ENCODE peak calls at places on chromosomes 2 and 18, in nine cellular contexts. J, Y, M, G, C, N, S, U and O are unnamed samples. For H3K4me1, the result is how much of the 10 kb centered on the place peaks cover.

GRCh38 chr2:179440642-179441251 is 176.1 kb upstream of the SESTD1 start:
- DNase-seq in Y (no peak), J (no peak), M (peak), G (no peak), C (no peak), N (no peak), U (no peak), S (peak), O (no peak)

GRCh38 chr2:117818921-117819320 is 4.4 kb downstream of the DDX18 start:
- DNase-seq in G (no peak), Y (no peak), C (no peak), M (no peak), U (no peak), J (no peak), N (no peak), S (no peak), O (no peak)

GRCh38 chr2:46327627-46328026 is 30.4 kb downstream of the EPAS1 start:
- DNase-seq in J (no peak), C (no peak), M (no peak), S (no peak), U (no peak), N (no peak), G (no peak), Y (no peak), O (no peak)

GRCh38 chr2:96521219-96521618 is 15.3 kb upstream of the ARID5A start:
- DNase-seq in C (no peak), U (no peak), N (no peak), G (no peak), J (no peak), M (no peak), S (no peak), Y (no peak), O (no peak)

GRCh38 chr2:239876241-239876947 is 148.7 kb downstream of the NDUFA10 start:
- DNase-seq in S (no peak), C (no peak), N (no peak), Y (no peak), J (no peak), G (no peak), M (no peak), U (no peak), O (no peak)

GRCh38 chr18:48065601-48065995 is 135.1 kb upstream of the SMAD2 start:
- DNase-seq in M (no peak), C (no peak), G (no peak), N (no peak), Y (no peak), U (no peak), S (no peak), J (no peak), O (no peak)

GRCh38 chr2:74379851-74380789 is at the start of gene DCTN1:
- DNase-seq in U (peak), G (no peak), J (no peak), M (peak), N (peak), Y (peak), S (peak), C (peak), O (no peak)

GRCh38 chr2:146701183-146701582 is 1143.6 kb upstream of the ACVR2A start:
- DNase-seq in J (no peak), G (no peak), C (no peak), Y (no peak), N (no peak), U (no peak), M (peak), S (no peak), O (no peak)

GRCh38 chr2:29014811-29015414 is 33.8 kb downstream of the TOGARAM2 start:
- DNase-seq in S (no peak), N (peak), G (no peak), C (no peak), M (no peak), U (peak), Y (peak), J (peak), O (no peak)

DNA sequence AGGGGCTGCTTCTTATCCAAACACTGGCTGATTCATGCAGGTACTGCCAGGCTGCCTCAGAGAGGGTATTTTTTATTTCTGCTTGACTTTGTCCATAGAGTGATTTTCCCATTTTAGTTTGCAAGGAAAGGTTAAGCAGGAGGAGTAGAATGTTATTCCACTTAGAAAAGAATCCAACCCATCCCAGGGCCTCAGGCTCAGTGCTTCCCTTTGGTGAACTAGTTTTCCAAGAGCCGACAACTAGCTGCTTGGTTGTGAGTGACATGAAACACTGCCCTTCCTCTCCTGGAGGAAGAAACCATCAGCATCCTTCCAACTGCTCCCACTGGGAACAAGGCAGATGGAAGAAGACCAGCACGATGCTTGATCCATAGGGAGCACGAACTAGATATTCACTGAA is 58.5 kb downstream of the BCL2 start:
- DNase-seq in S (no peak), G (no peak), U (no peak), J (no peak), N (no peak), Y (no peak), C (no peak), M (no peak), O (no peak)
- H3K27ac ChIP-seq in S (no peak), G (peak), U (no peak), J (no peak), N (no peak), Y (peak), C (no peak), M (peak), O (no peak)

DNA sequence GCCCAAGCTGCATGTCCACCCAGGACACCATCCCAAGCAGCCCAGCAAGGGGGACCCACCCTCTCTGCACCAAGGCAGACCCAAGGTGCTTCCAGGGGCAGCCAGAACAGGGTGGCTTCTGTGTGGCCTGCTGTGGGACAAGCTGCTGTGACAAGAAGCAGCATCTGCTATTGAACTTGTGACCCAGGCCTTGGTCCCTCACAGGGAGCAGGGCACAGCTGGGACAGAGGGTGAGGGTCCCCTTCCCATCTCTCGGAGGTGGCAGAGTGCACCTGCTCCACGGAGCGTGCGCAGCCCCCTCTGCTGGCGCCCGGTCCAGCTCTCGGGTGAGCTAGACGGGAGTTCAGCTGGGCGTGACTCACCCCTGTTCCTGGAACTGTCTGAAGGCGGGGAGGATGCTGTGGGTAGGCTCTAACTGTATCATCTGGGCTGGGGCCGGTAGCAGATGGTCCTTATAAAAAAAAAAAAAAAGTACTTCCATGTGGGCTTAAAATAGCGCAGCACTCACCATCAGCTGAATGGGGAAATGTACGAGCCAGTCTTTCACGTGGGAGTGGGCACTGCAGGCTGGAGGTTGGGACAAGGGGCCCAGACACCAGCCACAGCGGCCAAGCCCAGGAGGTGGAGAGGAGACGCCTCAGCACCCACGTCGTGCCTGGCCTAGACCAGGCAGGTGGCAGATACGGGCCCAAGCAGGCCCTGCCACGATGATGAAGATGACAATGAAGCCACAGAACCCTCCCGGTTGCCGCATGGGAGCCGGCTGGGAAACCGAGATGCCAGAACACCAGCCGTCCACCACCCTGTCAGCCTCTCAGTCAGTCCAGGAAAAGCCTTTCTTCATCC is 136.8 kb upstream of the ID2 start:
- DNase-seq in G (no peak), C (no peak), Y (peak), M (no peak), S (peak), N (peak), U (peak), J (peak), O (no peak)
- H3K4me1 ChIP-seq in G (under half), C (under half), Y (under half), M (under half), S (under half), N (under half), U (under half), J (half or more), O (under half)

GRCh38 chr2:70784320-70784719 is 6.1 kb downstream of the FIGLA start:
- DNase-seq in Y (no peak), U (no peak), N (no peak), S (no peak), M (no peak), J (no peak), G (no peak), C (no peak), O (no peak)

GRCh38 chr2:70785137-70785911 is 5.1 kb downstream of the FIGLA start:
- DNase-seq in U (no peak), Y (no peak), N (no peak), M (peak), C (peak), J (no peak), S (peak), G (no peak), O (no peak)

GRCh38 chr2:70790079-70790963 is at the start of gene FIGLA:
- DNase-seq in C (peak), M (peak), G (no peak), N (no peak), Y (no peak), S (no peak), J (no peak), U (no peak), O (no peak)

GRCh38 chr2:70793450-70793849 is 3.0 kb upstream of the FIGLA start:
- DNase-seq in U (no peak), N (no peak), J (no peak), M (no peak), S (no peak), Y (no peak), G (no peak), C (no peak), O (no peak)

DNA sequence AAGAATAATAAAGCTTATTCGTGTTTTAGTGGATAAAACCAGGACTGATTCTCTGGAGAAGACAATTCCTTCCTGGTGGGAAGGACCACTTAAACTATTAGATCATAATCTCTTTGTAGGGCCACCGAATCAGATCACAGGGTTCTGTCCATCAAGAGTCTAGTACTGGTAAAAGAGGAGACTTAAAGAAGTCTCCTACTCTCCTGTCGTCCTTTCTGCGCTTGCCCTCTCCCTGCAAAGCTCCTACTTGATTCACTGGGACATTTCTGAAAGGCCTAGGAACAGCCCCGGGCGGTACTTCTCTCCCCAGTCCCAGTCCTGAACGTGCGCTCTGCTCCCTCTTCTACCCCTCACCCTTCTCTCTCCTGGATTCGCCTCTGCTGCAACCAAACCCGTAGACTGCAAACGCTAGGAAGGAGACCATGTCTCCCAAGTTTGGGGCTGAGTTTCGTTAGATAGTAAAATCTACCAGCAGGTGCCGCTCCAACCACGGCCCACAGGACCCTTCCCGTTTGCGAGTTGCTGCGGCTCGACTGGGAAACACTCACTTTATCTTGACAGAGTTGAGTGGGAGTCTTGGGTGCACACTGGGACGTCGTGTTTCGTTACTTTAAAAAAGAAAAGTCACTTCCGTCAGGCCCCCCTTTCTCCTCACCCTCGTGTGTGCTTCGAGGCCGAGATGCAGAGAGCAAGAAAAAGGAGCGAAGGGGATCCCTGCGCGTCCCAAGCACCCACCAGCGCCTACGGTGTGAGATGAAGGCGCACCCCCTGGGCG is 952 bp downstream of the FIGLA start:
- DNase-seq in U (peak), G (no peak), M (peak), J (no peak), Y (peak), N (peak), S (peak), C (peak), O (no peak)
- H3K4me3 ChIP-seq in U (no peak), G (peak), M (no peak), J (peak), Y (peak), N (no peak), S (peak), C (peak), O (no peak)

GRCh38 chr2:160132761-160133160 is 67.3 kb downstream of the ITGB6 start:
- DNase-seq in J (no peak), C (no peak), U (no peak), Y (no peak), N (no peak), S (no peak), M (no peak), G (no peak), O (no peak)
- H3K27ac ChIP-seq in J (no peak), C (no peak), U (no peak), Y (no peak), N (no peak), S (no peak), M (no peak), G (no peak), O (no peak)

DNA sequence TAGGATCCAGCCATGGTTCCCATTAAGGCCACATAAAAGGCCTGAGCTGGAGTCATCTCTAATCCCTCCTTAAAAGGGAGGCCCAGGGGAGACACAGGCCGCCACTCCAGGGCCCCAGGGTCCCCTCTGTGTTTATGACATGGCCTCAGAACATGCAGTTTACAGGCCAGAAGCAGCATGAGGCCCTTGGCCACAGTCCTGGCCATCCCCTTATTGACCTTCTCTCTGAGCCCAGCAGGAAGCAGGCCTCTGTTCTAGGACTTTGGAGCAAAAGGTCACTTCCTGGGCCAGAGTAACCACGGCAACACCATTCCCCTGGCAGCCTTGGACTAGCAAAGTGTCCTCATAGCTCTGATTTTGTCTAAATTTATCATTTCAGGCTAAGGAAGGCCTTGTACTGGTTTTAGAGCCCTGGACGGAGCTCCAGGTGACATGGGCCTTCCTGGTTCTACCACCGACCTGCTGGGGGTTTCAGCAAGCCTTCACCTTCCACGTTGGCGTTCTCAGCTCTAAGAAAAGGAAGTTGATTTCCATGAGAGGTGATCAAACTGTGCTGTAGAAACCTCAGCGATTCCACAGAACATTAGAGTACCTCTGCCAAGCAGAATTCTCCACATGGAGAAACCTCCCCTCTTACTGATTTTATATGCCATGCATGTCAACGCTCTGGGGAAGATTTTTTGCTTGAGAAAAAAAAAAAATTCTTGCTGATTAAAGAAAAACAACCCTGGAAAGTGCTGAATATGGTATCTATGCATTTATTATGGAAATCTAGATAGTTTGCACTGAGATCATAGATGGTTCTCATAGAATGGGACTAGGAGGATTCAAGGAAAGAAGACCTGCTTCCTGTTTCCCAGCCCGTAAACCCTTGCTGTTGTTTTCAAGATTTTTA is 53.7 kb downstream of the HS1BP3 start:
- DNase-seq in S (peak), U (peak), Y (peak), N (peak), J (no peak), M (no peak), C (no peak), G (no peak), O (no peak)
- H3K4me1 ChIP-seq in S (half or more), U (under half), Y (under half), N (under half), J (under half), M (under half), C (under half), G (under half), O (under half)

GRCh38 chr18:63161728-63162195 is 157.8 kb downstream of the BCL2 start:
- DNase-seq in N (peak), G (peak), U (peak), C (no peak), Y (peak), S (peak), M (no peak), J (peak), O (no peak)
- H3K4me3 ChIP-seq in N (no peak), G (peak), U (no peak), C (no peak), Y (peak), S (no peak), M (no peak), J (no peak), O (no peak)

GRCh38 chr2:212845941-212846340 is 305.5 kb downstream of the IKZF2 start:
- DNase-seq in S (no peak), N (no peak), Y (no peak), U (no peak), M (no peak), C (no peak), J (no peak), G (no peak), O (no peak)
- H3K27ac ChIP-seq in S (no peak), N (no peak), Y (no peak), U (no peak), M (no peak), C (no peak), J (no peak), G (no peak), O (no peak)

GRCh38 chr2:218382785-218383184 is 712 bp downstream of the SLC11A1 start:
- DNase-seq in C (no peak), N (no peak), M (no peak), J (no peak), S (peak), G (no peak), U (no peak), Y (no peak), O (no peak)
- H3K4me1 ChIP-seq in C (under half), N (under half), M (under half), J (under half), S (under half), G (under half), U (under half), Y (under half), O (under half)

GRCh38 chr2:166376873-166377272 is 1.1 kb upstream of the SCN9A start:
- DNase-seq in Y (no peak), M (no peak), U (no peak), G (no peak), J (no peak), C (no peak), S (no peak), N (no peak), O (no peak)
- H3K4me3 ChIP-seq in Y (no peak), M (no peak), U (no peak), G (peak), J (no peak), C (no peak), S (no peak), N (no peak), O (peak)

GRCh38 chr2:230217424-230217823 is 2.4 kb downstream of the SP110 start:
- DNase-seq in J (no peak), S (no peak), M (no peak), U (no peak), G (no peak), N (no peak), C (no peak), Y (no peak), O (no peak)

GRCh38 chr2:230216489-230216888 is 3.3 kb downstream of the SP110 start:
- DNase-seq in M (no peak), Y (no peak), G (no peak), N (no peak), C (no peak), U (no peak), S (no peak), J (no peak), O (no peak)

GRCh38 chr2:230219419-230220331 is at the start of gene SP110:
- DNase-seq in G (peak), J (peak), U (peak), C (peak), N (peak), S (peak), M (peak), Y (peak), O (peak)

GRCh38 chr2:230220347-230220969 is 674 bp upstream of the SP110 start:
- DNase-seq in M (no peak), Y (no peak), U (no peak), C (no peak), S (no peak), J (no peak), N (no peak), G (no peak), O (no peak)

DNA sequence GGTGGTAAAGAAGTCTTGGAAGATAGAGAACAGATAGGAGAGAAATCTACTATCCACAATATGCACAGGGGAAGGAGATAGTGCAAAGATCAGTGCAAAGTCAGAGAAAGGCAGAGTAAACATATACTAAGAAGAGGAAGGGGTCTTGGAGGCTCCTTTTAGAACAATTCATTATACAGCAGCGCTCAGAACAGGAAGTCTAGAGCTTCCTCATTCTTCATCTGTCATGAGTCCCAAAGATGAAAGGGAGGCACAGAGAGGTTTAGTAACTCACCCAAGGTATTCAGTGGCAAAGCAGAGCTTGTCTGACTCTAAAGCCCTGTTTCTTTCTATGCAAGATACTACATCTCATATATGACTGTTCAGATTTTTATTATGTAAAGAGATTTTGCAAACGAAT is 1.4 kb downstream of the SP110 start:
- DNase-seq in U (no peak), S (no peak), Y (no peak), M (no peak), N (peak), G (no peak), J (no peak), C (no peak), O (no peak)
- H3K27ac ChIP-seq in U (no peak), S (no peak), Y (no peak), M (no peak), N (no peak), G (peak), J (no peak), C (no peak), O (no peak)